ENCODE peak calls at places on chromosomes 2 and 18, in ten cellular contexts. One of them, this sample, is unnamed.

GRCh38 chr2:15640291-15640711 is 48.6 kb downstream of the DDX1 start:
- DNase-seq in CD4-positive, alpha-beta T cell: no peak
- DNase-seq in right atrium auricular region: peak
- DNase-seq in brain microvascular endothelial cell: peak
- DNase-seq in neural progenitor cell: no peak
- DNase-seq in endodermal cell: no peak
- DNase-seq in epithelial cell of prostate: peak
- DNase-seq in heart left ventricle: peak
- DNase-seq in HCT116: no peak
- DNase-seq in gastrocnemius medialis: no peak
- DNase-seq in this sample: peak

GRCh38 chr2:150107816-150108215 is 379.7 kb downstream of the RND3 start:
- DNase-seq in CD4-positive, alpha-beta T cell: no peak
- DNase-seq in right atrium auricular region: no peak
- DNase-seq in brain microvascular endothelial cell: no peak
- DNase-seq in neural progenitor cell: no peak
- DNase-seq in endodermal cell: no peak
- DNase-seq in epithelial cell of prostate: peak
- DNase-seq in heart left ventricle: no peak
- DNase-seq in HCT116: no peak
- DNase-seq in gastrocnemius medialis: no peak
- DNase-seq in this sample: no peak

GRCh38 chr18:2412261-2412660 is 159.0 kb downstream of the METTL4 start:
- DNase-seq in CD4-positive, alpha-beta T cell: no peak
- DNase-seq in right atrium auricular region: no peak
- DNase-seq in brain microvascular endothelial cell: no peak
- DNase-seq in neural progenitor cell: no peak
- DNase-seq in endodermal cell: no peak
- DNase-seq in epithelial cell of prostate: no peak
- DNase-seq in heart left ventricle: no peak
- DNase-seq in HCT116: no peak
- DNase-seq in gastrocnemius medialis: no peak
- DNase-seq in this sample: peak

GRCh38 chr2:174970092-174970491 is 35.1 kb downstream of the CHN1 start:
- DNase-seq in CD4-positive, alpha-beta T cell: no peak
- DNase-seq in right atrium auricular region: no peak
- DNase-seq in brain microvascular endothelial cell: no peak
- DNase-seq in neural progenitor cell: no peak
- DNase-seq in endodermal cell: no peak
- DNase-seq in epithelial cell of prostate: no peak
- DNase-seq in heart left ventricle: no peak
- DNase-seq in HCT116: no peak
- DNase-seq in gastrocnemius medialis: no peak
- DNase-seq in this sample: no peak

GRCh38 chr2:175445276-175445675 is 263.8 kb upstream of the ATP5MC3 start:
- DNase-seq in CD4-positive, alpha-beta T cell: no peak
- DNase-seq in right atrium auricular region: no peak
- DNase-seq in brain microvascular endothelial cell: no peak
- DNase-seq in neural progenitor cell: no peak
- DNase-seq in endodermal cell: no peak
- DNase-seq in epithelial cell of prostate: no peak
- DNase-seq in heart left ventricle: no peak
- DNase-seq in HCT116: no peak
- DNase-seq in gastrocnemius medialis: no peak
- DNase-seq in this sample: no peak

GRCh38 chr18:46340716-46341115 is 236.5 kb downstream of the HAUS1 start:
- DNase-seq in CD4-positive, alpha-beta T cell: no peak
- DNase-seq in right atrium auricular region: no peak
- DNase-seq in brain microvascular endothelial cell: no peak
- DNase-seq in neural progenitor cell: no peak
- DNase-seq in endodermal cell: no peak
- DNase-seq in epithelial cell of prostate: no peak
- DNase-seq in heart left ventricle: no peak
- DNase-seq in HCT116: no peak
- DNase-seq in gastrocnemius medialis: no peak
- DNase-seq in this sample: no peak

GRCh38 chr2:145027073-145027459 is 507.1 kb upstream of the ZEB2 start:
- DNase-seq in CD4-positive, alpha-beta T cell: no peak
- DNase-seq in right atrium auricular region: no peak
- DNase-seq in brain microvascular endothelial cell: peak
- DNase-seq in neural progenitor cell: no peak
- DNase-seq in endodermal cell: no peak
- DNase-seq in epithelial cell of prostate: no peak
- DNase-seq in heart left ventricle: no peak
- DNase-seq in HCT116: no peak
- DNase-seq in gastrocnemius medialis: no peak
- DNase-seq in this sample: no peak

GRCh38 chr2:43518182-43518581 is 77.7 kb downstream of the THADA start:
- DNase-seq in CD4-positive, alpha-beta T cell: no peak
- DNase-seq in right atrium auricular region: no peak
- DNase-seq in brain microvascular endothelial cell: no peak
- DNase-seq in neural progenitor cell: no peak
- DNase-seq in endodermal cell: no peak
- DNase-seq in epithelial cell of prostate: no peak
- DNase-seq in heart left ventricle: no peak
- DNase-seq in HCT116: no peak
- DNase-seq in gastrocnemius medialis: no peak
- DNase-seq in this sample: no peak

GRCh38 chr18:61635901-61636528 is 256.8 kb downstream of the RNF152 start:
- DNase-seq in CD4-positive, alpha-beta T cell: no peak
- DNase-seq in right atrium auricular region: peak
- DNase-seq in brain microvascular endothelial cell: peak
- DNase-seq in neural progenitor cell: peak
- DNase-seq in endodermal cell: peak
- DNase-seq in epithelial cell of prostate: no peak
- DNase-seq in heart left ventricle: peak
- DNase-seq in HCT116: peak
- DNase-seq in gastrocnemius medialis: no peak
- DNase-seq in this sample: peak

GRCh38 chr2:160592401-160592800 is 98.8 kb upstream of the RBMS1 start:
- DNase-seq in CD4-positive, alpha-beta T cell: no peak
- DNase-seq in right atrium auricular region: no peak
- DNase-seq in brain microvascular endothelial cell: no peak
- DNase-seq in neural progenitor cell: no peak
- DNase-seq in endodermal cell: no peak
- DNase-seq in epithelial cell of prostate: no peak
- DNase-seq in heart left ventricle: no peak
- DNase-seq in HCT116: no peak
- DNase-seq in gastrocnemius medialis: no peak
- DNase-seq in this sample: no peak

GRCh38 chr2:119231975-119232665 is 8.5 kb downstream of the STEAP3 start:
- DNase-seq in CD4-positive, alpha-beta T cell: no peak
- DNase-seq in right atrium auricular region: no peak
- DNase-seq in brain microvascular endothelial cell: peak
- DNase-seq in neural progenitor cell: no peak
- DNase-seq in endodermal cell: no peak
- DNase-seq in epithelial cell of prostate: no peak
- DNase-seq in heart left ventricle: no peak
- DNase-seq in HCT116: no peak
- DNase-seq in gastrocnemius medialis: no peak
- DNase-seq in this sample: no peak

GRCh38 chr2:72603481-72603880 is 222.4 kb downstream of the EXOC6B start:
- DNase-seq in CD4-positive, alpha-beta T cell: no peak
- DNase-seq in right atrium auricular region: no peak
- DNase-seq in brain microvascular endothelial cell: no peak
- DNase-seq in neural progenitor cell: no peak
- DNase-seq in endodermal cell: no peak
- DNase-seq in epithelial cell of prostate: no peak
- DNase-seq in heart left ventricle: no peak
- DNase-seq in HCT116: no peak
- DNase-seq in gastrocnemius medialis: no peak
- DNase-seq in this sample: peak

DNA sequence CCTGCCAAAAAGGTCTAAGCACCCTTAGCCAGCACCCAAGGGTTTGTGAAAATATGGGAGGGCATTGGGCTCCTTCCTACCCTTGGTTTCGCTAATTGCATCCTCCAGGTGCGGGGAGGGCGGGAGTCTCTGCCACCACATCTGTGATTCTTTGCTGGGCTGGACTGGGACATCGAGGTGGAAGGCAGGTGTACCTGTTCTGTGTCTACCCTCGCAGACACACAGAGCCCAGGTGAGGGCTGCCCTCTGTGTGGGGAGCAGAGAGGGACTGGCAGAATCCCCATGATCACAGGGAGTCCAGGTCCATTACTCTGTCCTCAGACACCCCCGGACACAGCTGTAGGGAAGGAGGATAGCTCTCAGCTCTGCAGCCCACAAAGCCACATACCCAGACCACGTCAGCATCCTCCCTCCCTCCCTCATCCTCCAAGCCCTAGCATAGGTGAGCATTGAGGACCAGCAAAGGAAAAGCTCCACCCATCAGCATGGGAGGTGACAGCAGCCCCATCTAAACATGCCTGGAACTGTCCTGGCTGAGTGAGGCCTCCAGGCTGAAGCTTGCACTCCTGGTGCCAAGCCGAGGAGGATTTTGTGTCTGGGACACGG is 49.8 kb downstream of the PLB1 start:
- DNase-seq in CD4-positive, alpha-beta T cell: no peak
- DNase-seq in right atrium auricular region: no peak
- DNase-seq in brain microvascular endothelial cell: no peak
- DNase-seq in neural progenitor cell: no peak
- DNase-seq in endodermal cell: no peak
- DNase-seq in epithelial cell of prostate: peak
- DNase-seq in heart left ventricle: no peak
- DNase-seq in HCT116: no peak
- DNase-seq in gastrocnemius medialis: no peak
- DNase-seq in this sample: no peak
- H3K27ac ChIP-seq in CD4-positive, alpha-beta T cell: no peak
- H3K27ac ChIP-seq in right atrium auricular region: no peak
- H3K27ac ChIP-seq in brain microvascular endothelial cell: no peak
- H3K27ac ChIP-seq in neural progenitor cell: no peak
- H3K27ac ChIP-seq in endodermal cell: no peak
- H3K27ac ChIP-seq in epithelial cell of prostate: peak
- H3K27ac ChIP-seq in heart left ventricle: no peak
- H3K27ac ChIP-seq in HCT116: no peak
- H3K27ac ChIP-seq in gastrocnemius medialis: no peak
- H3K27ac ChIP-seq in this sample: no peak

GRCh38 chr2:127671557-127672302 is 3.6 kb downstream of the LIMS2 start:
- DNase-seq in CD4-positive, alpha-beta T cell: no peak
- DNase-seq in right atrium auricular region: peak
- DNase-seq in brain microvascular endothelial cell: no peak
- DNase-seq in neural progenitor cell: no peak
- DNase-seq in endodermal cell: peak
- DNase-seq in epithelial cell of prostate: no peak
- DNase-seq in heart left ventricle: no peak
- DNase-seq in HCT116: no peak
- DNase-seq in gastrocnemius medialis: no peak
- DNase-seq in this sample: no peak

GRCh38 chr2:127675335-127676261 is at the start of gene LIMS2:
- DNase-seq in CD4-positive, alpha-beta T cell: no peak
- DNase-seq in right atrium auricular region: no peak
- DNase-seq in brain microvascular endothelial cell: no peak
- DNase-seq in neural progenitor cell: peak
- DNase-seq in endodermal cell: peak
- DNase-seq in epithelial cell of prostate: no peak
- DNase-seq in heart left ventricle: peak
- DNase-seq in HCT116: no peak
- DNase-seq in gastrocnemius medialis: no peak
- DNase-seq in this sample: peak

GRCh38 chr2:127672341-127673303 is 2.7 kb downstream of the LIMS2 start:
- DNase-seq in CD4-positive, alpha-beta T cell: no peak
- DNase-seq in right atrium auricular region: no peak
- DNase-seq in brain microvascular endothelial cell: no peak
- DNase-seq in neural progenitor cell: no peak
- DNase-seq in endodermal cell: peak
- DNase-seq in epithelial cell of prostate: no peak
- DNase-seq in heart left ventricle: no peak
- DNase-seq in HCT116: no peak
- DNase-seq in gastrocnemius medialis: no peak
- DNase-seq in this sample: no peak

GRCh38 chr2:127674241-127675209 is 805 bp downstream of the LIMS2 start:
- DNase-seq in CD4-positive, alpha-beta T cell: no peak
- DNase-seq in right atrium auricular region: no peak
- DNase-seq in brain microvascular endothelial cell: no peak
- DNase-seq in neural progenitor cell: peak
- DNase-seq in endodermal cell: peak
- DNase-seq in epithelial cell of prostate: no peak
- DNase-seq in heart left ventricle: peak
- DNase-seq in HCT116: no peak
- DNase-seq in gastrocnemius medialis: no peak
- DNase-seq in this sample: no peak

GRCh38 chr2:127673304-127674069 is 1.8 kb downstream of the LIMS2 start:
- DNase-seq in CD4-positive, alpha-beta T cell: no peak
- DNase-seq in right atrium auricular region: no peak
- DNase-seq in brain microvascular endothelial cell: no peak
- DNase-seq in neural progenitor cell: no peak
- DNase-seq in endodermal cell: peak
- DNase-seq in epithelial cell of prostate: no peak
- DNase-seq in heart left ventricle: peak
- DNase-seq in HCT116: no peak
- DNase-seq in gastrocnemius medialis: no peak
- DNase-seq in this sample: no peak
- H3K27ac ChIP-seq in CD4-positive, alpha-beta T cell: no peak
- H3K27ac ChIP-seq in right atrium auricular region: peak
- H3K27ac ChIP-seq in brain microvascular endothelial cell: no peak
- H3K27ac ChIP-seq in neural progenitor cell: no peak
- H3K27ac ChIP-seq in endodermal cell: no peak
- H3K27ac ChIP-seq in epithelial cell of prostate: no peak
- H3K27ac ChIP-seq in heart left ventricle: peak
- H3K27ac ChIP-seq in HCT116: no peak
- H3K27ac ChIP-seq in gastrocnemius medialis: peak
- H3K27ac ChIP-seq in this sample: no peak

GRCh38 chr2:45821558-45822271 is 170.2 kb downstream of the PRKCE start:
- DNase-seq in CD4-positive, alpha-beta T cell: no peak
- DNase-seq in right atrium auricular region: no peak
- DNase-seq in brain microvascular endothelial cell: peak
- DNase-seq in neural progenitor cell: no peak
- DNase-seq in endodermal cell: no peak
- DNase-seq in epithelial cell of prostate: peak
- DNase-seq in heart left ventricle: peak
- DNase-seq in HCT116: peak
- DNase-seq in gastrocnemius medialis: peak
- DNase-seq in this sample: peak
- H3K27ac ChIP-seq in CD4-positive, alpha-beta T cell: no peak
- H3K27ac ChIP-seq in right atrium auricular region: peak
- H3K27ac ChIP-seq in brain microvascular endothelial cell: no peak
- H3K27ac ChIP-seq in neural progenitor cell: no peak
- H3K27ac ChIP-seq in endodermal cell: no peak
- H3K27ac ChIP-seq in epithelial cell of prostate: no peak
- H3K27ac ChIP-seq in heart left ventricle: peak
- H3K27ac ChIP-seq in HCT116: peak
- H3K27ac ChIP-seq in gastrocnemius medialis: peak
- H3K27ac ChIP-seq in this sample: no peak

DNA sequence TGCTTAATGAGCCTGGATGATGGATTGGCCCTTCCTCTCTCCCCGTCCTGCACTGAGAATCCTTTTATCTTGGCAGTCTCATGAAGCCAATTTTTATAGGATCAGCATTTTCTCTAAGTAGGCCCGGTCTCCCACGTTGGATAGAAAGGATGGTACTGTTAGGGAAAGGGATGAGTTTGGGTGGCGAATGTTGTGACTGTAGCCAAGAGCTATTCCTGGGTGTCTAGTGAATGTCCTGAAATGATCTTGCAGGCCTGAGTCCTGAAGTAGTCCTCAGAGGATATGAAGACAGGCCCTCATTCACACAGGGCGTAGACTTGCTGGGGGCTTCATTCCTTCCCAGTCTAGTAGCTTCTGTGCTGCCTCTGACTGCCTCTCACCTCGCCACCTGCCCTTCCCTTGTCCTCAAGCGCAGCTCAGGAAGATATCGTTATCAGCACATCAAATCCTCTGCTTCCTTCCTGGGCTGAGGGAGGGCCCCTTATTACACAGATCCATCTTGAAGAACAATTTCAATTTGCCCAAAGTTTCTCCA is 8.9 kb downstream of the LBH start:
- DNase-seq in CD4-positive, alpha-beta T cell: no peak
- DNase-seq in right atrium auricular region: no peak
- DNase-seq in brain microvascular endothelial cell: no peak
- DNase-seq in neural progenitor cell: no peak
- DNase-seq in endodermal cell: no peak
- DNase-seq in epithelial cell of prostate: no peak
- DNase-seq in heart left ventricle: no peak
- DNase-seq in HCT116: no peak
- DNase-seq in gastrocnemius medialis: no peak
- DNase-seq in this sample: no peak
- H3K27ac ChIP-seq in CD4-positive, alpha-beta T cell: peak
- H3K27ac ChIP-seq in right atrium auricular region: peak
- H3K27ac ChIP-seq in brain microvascular endothelial cell: no peak
- H3K27ac ChIP-seq in neural progenitor cell: no peak
- H3K27ac ChIP-seq in endodermal cell: no peak
- H3K27ac ChIP-seq in epithelial cell of prostate: no peak
- H3K27ac ChIP-seq in heart left ventricle: peak
- H3K27ac ChIP-seq in HCT116: no peak
- H3K27ac ChIP-seq in gastrocnemius medialis: peak
- H3K27ac ChIP-seq in this sample: peak